ENCODE peak calls at places on chromosome 17, in nine cellular contexts. E is ovary, U is AG04449, B is transverse colon, W is sigmoid colon, G is BJ, M is OCI-LY7, Q is cardiac muscle cell, P is stomach. T is an unnamed sample.

GRCh38 chr17:19383681-19384470 is 3.1 kb downstream of the MFAP4 start:
- DNase-seq in E (peak; percentile 54), U (no peak), B (no peak), W (peak; percentile 83), G (no peak), M (no peak), Q (no peak), P (no peak), T (no peak)

GRCh38 chr17:41962768-41963434 is 3.7 kb upstream of the CNP start:
- DNase-seq in E (peak; percentile 85), U (no peak), B (peak; percentile 81), W (peak; percentile 90), G (no peak), M (peak; percentile 84), Q (peak; percentile 84), P (peak; percentile 80), T (peak; percentile 66)

GRCh38 chr17:45384800-45385262 is 47.8 kb downstream of the ARHGAP27 start:
- DNase-seq in E (no peak), U (no peak), B (no peak), W (peak; percentile 66), G (no peak), M (no peak), Q (no peak), P (no peak), T (no peak)

GRCh38 chr17:19398301-19399181 is 11.6 kb upstream of the MFAP4 start:
- DNase-seq in E (peak; percentile 58), U (no peak), B (peak; percentile 85), W (peak; percentile 85), G (no peak), M (no peak), Q (no peak), P (peak; percentile 54), T (peak; percentile 86)

GRCh38 chr17:27565874-27566672 is 64.9 kb upstream of the LGALS9 start:
- DNase-seq in E (no peak), U (no peak), B (no peak), W (no peak), G (no peak), M (no peak), Q (no peak), P (no peak), T (no peak)

GRCh38 chr17:4198995-4199394 is 56.0 kb downstream of the CYB5D2 start:
- DNase-seq in E (no peak), U (no peak), B (no peak), W (no peak), G (no peak), M (no peak), Q (no peak), P (no peak), T (no peak)

GRCh38 chr17:44758414-44759095 is at the start of gene ADAM11:
- DNase-seq in E (no peak), U (no peak), B (no peak), W (no peak), G (no peak), M (no peak), Q (peak; percentile 56), P (no peak), T (no peak)

GRCh38 chr17:34236341-34236892 is 18.7 kb upstream of the CCL2 start:
- DNase-seq in E (no peak), U (no peak), B (no peak), W (no peak), G (no peak), M (no peak), Q (no peak), P (no peak), T (no peak)

GRCh38 chr17:5099271-5099670 is 12.4 kb downstream of the ZNF232 start:
- DNase-seq in E (no peak), U (no peak), B (no peak), W (no peak), G (no peak), M (no peak), Q (no peak), P (no peak), T (no peak)

GRCh38 chr17:61907361-61907760 is 20.4 kb downstream of the INTS2 start:
- DNase-seq in E (no peak), U (no peak), B (no peak), W (no peak), G (no peak), M (no peak), Q (no peak), P (no peak), T (no peak)

GRCh38 chr17:50922739-50923405 is 56.7 kb upstream of the TOB1 start:
- DNase-seq in E (no peak), U (no peak), B (peak; percentile 81), W (no peak), G (no peak), M (no peak), Q (no peak), P (no peak), T (no peak)

GRCh38 chr17:35286120-35286781 is 43.4 kb downstream of the SLFN5 start:
- DNase-seq in E (no peak), U (no peak), B (no peak), W (no peak), G (no peak), M (no peak), Q (no peak), P (no peak), T (peak; percentile 41)

GRCh38 chr17:68800731-68801130 is 154.5 kb downstream of the ABCA8 start:
- DNase-seq in E (no peak), U (no peak), B (no peak), W (no peak), G (no peak), M (no peak), Q (no peak), P (no peak), T (peak; percentile 87)

DNA sequence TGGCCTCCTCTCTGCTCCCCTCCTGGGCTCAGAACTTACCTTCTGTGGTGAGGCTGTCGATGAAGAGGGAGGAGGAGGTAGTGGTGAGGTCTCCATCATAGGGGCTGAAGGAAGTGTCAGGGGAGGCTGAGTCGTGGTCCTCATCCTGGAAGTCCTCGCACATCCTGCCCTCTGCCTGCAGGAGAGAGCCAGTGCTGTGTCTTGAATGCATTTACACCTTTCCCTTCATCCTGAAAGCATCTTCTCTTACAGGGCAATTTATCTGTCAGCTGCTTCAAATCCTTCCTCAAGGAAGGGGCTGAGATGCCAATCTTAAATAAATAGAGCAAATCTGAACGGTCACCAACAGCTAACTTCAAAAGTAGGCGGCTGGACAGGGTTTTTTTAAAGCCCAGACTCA is 73.6 kb downstream of the PLXDC1 start:
- DNase-seq in E (no peak), U (no peak), B (no peak), W (no peak), G (no peak), M (peak; percentile 14), Q (no peak), P (no peak), T (no peak)
- TF ChIP-seq CTCF in E (no peak), U (peak; percentile 10), B (no peak), W (no peak), G (peak; percentile 16), M (no peak), Q (no peak), P (no peak), T (peak; percentile 19)

GRCh38 chr17:76868176-76868668 is at the start of gene MGAT5B:
- DNase-seq in E (peak; percentile 75), U (no peak), B (peak; percentile 75), W (peak; percentile 83), G (no peak), M (peak; percentile 94), Q (peak; percentile 91), P (peak; percentile 85), T (peak; percentile 80)

GRCh38 chr17:76867578-76868175 is 527 bp upstream of the MGAT5B start:
- DNase-seq in E (no peak), U (no peak), B (no peak), W (no peak), G (no peak), M (peak; percentile 67), Q (no peak), P (no peak), T (peak; percentile 53)

GRCh38 chr17:76868669-76869208 is 535 bp downstream of the MGAT5B start:
- DNase-seq in E (no peak), U (no peak), B (no peak), W (no peak), G (no peak), M (no peak), Q (no peak), P (no peak), T (no peak)

GRCh38 chr17:76869878-76870714 is 1.9 kb downstream of the MGAT5B start:
- DNase-seq in E (no peak), U (no peak), B (no peak), W (no peak), G (no peak), M (no peak), Q (peak; percentile 56), P (no peak), T (peak; percentile 14)

GRCh38 chr17:76869209-76869877 is 1.1 kb downstream of the MGAT5B start:
- DNase-seq in E (no peak), U (no peak), B (no peak), W (no peak), G (no peak), M (no peak), Q (no peak), P (no peak), T (no peak)
- H3K4me3 ChIP-seq in E (no peak overlapping the region), U (peak overlapping the region; percentile 36), B (peak overlapping the region; percentile 33), W (no peak overlapping the region), G (no peak overlapping the region), M (peak overlapping the region; percentile 58), Q (no peak overlapping the region), P (peak overlapping the region; percentile 43), T (no peak overlapping the region)

DNA sequence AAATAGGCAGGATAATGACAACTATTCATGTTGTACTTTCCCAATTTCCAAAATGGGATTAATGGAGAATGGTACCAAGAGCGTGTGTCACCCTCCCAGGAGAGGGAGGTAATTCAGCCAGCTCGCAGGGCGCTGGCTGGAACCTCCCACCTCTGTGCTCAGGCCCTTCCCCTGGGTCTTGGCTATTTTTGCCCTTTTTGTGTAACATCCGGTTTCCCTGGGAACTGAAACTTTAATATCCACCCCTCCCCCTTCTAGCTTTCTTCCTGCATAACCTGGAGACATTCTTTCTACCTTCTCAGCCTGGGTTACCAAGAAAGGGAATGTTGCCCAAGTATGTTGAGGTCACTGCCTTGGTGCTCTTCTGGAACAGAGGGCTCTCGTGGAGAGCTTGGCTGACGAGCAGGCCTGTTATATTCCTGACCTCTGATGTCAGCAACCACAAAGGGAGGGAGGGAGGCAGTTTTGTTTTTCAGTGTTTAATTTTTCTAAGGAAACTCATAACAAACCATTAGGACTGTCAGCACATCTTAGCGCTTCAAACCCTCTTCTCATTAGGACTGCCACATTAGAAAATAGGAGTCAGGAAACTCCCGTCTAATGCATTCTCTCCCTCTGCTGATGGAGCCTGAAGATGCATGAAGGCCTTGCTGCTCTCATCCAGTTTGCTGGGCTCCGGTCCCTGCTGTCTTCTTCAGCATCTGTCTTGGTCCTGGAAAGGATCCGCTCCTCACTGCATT is 25.6 kb downstream of the ITGB3 start:
- DNase-seq in E (peak; percentile 58), U (peak; percentile 94), B (peak; percentile 56), W (peak; percentile 90), G (peak; percentile 91), M (peak; percentile 77), Q (peak; percentile 9), P (peak; percentile 36), T (peak; percentile 98)
- TF ChIP-seq CTCF in E (no peak), U (peak; percentile 39), B (no peak), W (peak; percentile 11), G (peak; percentile 41), M (no peak), Q (peak; percentile 10), P (no peak), T (no peak)

DNA sequence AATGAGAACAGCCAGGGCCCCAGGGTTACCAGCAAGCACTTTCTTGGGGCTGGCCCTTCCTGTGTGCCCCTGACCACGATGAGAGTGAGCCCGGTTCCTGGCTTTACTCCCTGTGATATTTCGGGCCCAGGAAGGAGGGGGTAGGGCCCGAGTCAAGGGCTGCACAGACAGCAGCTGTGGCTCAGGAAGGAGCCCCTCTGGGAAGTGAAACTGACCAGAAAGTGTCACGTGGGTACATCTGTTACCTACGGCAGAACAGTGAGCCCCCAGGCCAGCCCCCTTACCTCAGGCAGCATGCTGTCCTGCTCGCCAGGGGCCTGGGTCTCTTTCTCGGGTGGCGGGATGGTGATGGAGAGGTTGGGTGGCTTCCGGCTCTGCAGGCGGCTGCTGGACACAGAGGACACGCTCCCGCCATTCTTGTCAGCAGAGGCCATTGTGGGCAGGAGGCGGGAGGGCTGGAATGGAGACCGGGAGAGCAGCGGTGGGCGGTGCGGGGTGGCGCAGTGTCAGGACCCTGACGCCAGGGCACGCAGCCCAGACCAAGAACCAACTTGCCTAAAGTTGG is 13.8 kb downstream of the AANAT start:
- DNase-seq in E (no peak), U (no peak), B (peak; percentile 68), W (peak; percentile 64), G (no peak), M (peak; percentile 98), Q (no peak), P (no peak), T (no peak)
- H3K4me3 ChIP-seq in E (no peak overlapping the region), U (no peak overlapping the region), B (no peak overlapping the region), W (no peak overlapping the region), G (no peak overlapping the region), M (peak overlapping the region; percentile 67), Q (no peak overlapping the region), P (peak overlapping the region; percentile 19), T (no peak overlapping the region)

T was measured in fibroblast of pulmonary artery.